ENCODE peak calls at places on chromosome 6, in seven cellular contexts. Y is GM23338, C is MM.1S, K is A673, R is fibroblast of lung, J is mammary epithelial cell, F is GM23248. B is an unnamed sample.

GRCh38 chr6:72111611-72112010 is 225.3 kb downstream of the RIMS1 start:
- DNase-seq in R (no peak), C (no peak), F (no peak), K (no peak), J (no peak), Y (peak), B (no peak)

GRCh38 chr6:24358219-24358821 is 461 bp upstream of the DCDC2 start:
- DNase-seq in F (no peak), C (no peak), Y (no peak), J (no peak), K (peak), R (no peak), B (no peak)

GRCh38 chr6:129882510-129883023 is 21.5 kb upstream of the TMEM244 start:
- DNase-seq in J (no peak), K (no peak), R (no peak), Y (no peak), C (no peak), F (no peak), B (no peak)

GRCh38 chr6:109170333-109170732 is 75.0 kb downstream of the CEP57L1 start:
- DNase-seq in F (no peak), Y (no peak), K (no peak), J (no peak), C (no peak), R (no peak), B (no peak)

GRCh38 chr6:108684809-108685329 is 124.2 kb downstream of the FOXO3 start:
- DNase-seq in J (peak), R (peak), F (peak), Y (no peak), C (no peak), K (no peak), B (no peak)

GRCh38 chr6:148317739-148318138 is 24.9 kb upstream of the SASH1 start:
- DNase-seq in J (no peak), Y (no peak), R (no peak), C (no peak), K (no peak), F (no peak), B (no peak)

GRCh38 chr6:55916188-55916587 is 40.8 kb upstream of the BMP5 start:
- DNase-seq in K (peak), F (peak), J (no peak), C (no peak), Y (no peak), R (peak), B (no peak)

GRCh38 chr6:54085526-54085925 is 25.7 kb upstream of the MLIP start:
- DNase-seq in J (no peak), R (peak), C (no peak), K (no peak), Y (no peak), F (peak), B (no peak)

GRCh38 chr6:37077459-37078296 is 72.2 kb downstream of the FGD2 start:
- DNase-seq in F (peak), K (no peak), Y (peak), J (peak), R (peak), C (no peak), B (no peak)

GRCh38 chr6:7171119-7171518 is 63.4 kb downstream of the RREB1 start:
- DNase-seq in R (no peak), J (no peak), K (no peak), F (no peak), Y (no peak), C (peak), B (no peak)

GRCh38 chr6:37507690-37508421 is 8.2 kb upstream of the CCDC167 start:
- DNase-seq in C (peak), F (no peak), J (no peak), R (no peak), Y (no peak), K (no peak), B (peak)

GRCh38 chr6:118776607-118777549 is 117.1 kb upstream of the ASF1A start:
- DNase-seq in R (peak), C (peak), Y (peak), K (peak), F (peak), J (peak), B (peak)

GRCh38 chr6:108862479-108863191 is 14.4 kb downstream of the ARMC2 start:
- DNase-seq in R (no peak), J (no peak), C (no peak), Y (no peak), F (no peak), K (no peak), B (no peak)

GRCh38 chr6:14711056-14711703 is 534.7 kb upstream of the JARID2 start:
- DNase-seq in Y (peak), K (peak), J (peak), R (peak), F (peak), C (peak), B (peak)

GRCh38 chr6:43267619-43268347 is 24.5 kb downstream of the TTBK1 start:
- DNase-seq in R (no peak), F (no peak), J (no peak), K (no peak), Y (peak), C (no peak), B (no peak)

GRCh38 chr6:24922174-24922573 is 13.6 kb downstream of the RIPOR2 start:
- DNase-seq in R (no peak), J (no peak), C (no peak), F (no peak), Y (no peak), K (peak), B (no peak)

GRCh38 chr6:111658445-111659154 is 52.9 kb upstream of the TRAF3IP2 start:
- DNase-seq in K (no peak), F (peak), J (peak), Y (no peak), R (peak), C (no peak), B (no peak)

GRCh38 chr6:119586250-119586882 is 236.8 kb upstream of the MAN1A1 start:
- DNase-seq in K (no peak), J (no peak), Y (no peak), R (no peak), F (no peak), C (no peak), B (no peak)

GRCh38 chr6:2616796-2617195 is 133.9 kb downstream of the MYLK4 start:
- DNase-seq in K (peak), J (no peak), R (no peak), C (no peak), F (no peak), Y (no peak), B (no peak)

GRCh38 chr6:54614499-54615195 is 231.9 kb upstream of the FAM83B start:
- DNase-seq in F (no peak), Y (no peak), K (no peak), R (no peak), J (no peak), C (no peak), B (no peak)

GRCh38 chr6:76451926-76452709 is 379.7 kb upstream of the IMPG1 start:
- DNase-seq in J (no peak), C (no peak), F (no peak), R (no peak), K (no peak), Y (no peak), B (no peak)

GRCh38 chr6:37696220-37696840 is 1.4 kb downstream of the MDGA1 start:
- DNase-seq in C (no peak), J (peak), F (peak), Y (peak), K (no peak), R (peak), B (peak)

GRCh38 chr6:96923400-96923799 is 1.1 kb upstream of the KLHL32 start:
- DNase-seq in R (no peak), J (no peak), Y (no peak), F (no peak), K (no peak), C (no peak), B (no peak)

GRCh38 chr6:92024071-92024470 is 1395.3 kb downstream of the EPHA7 start:
- DNase-seq in C (no peak), Y (no peak), K (no peak), J (no peak), R (no peak), F (no peak), B (no peak)

GRCh38 chr6:166360243-166361079 is 18.1 kb upstream of the SFT2D1 start:
- DNase-seq in K (no peak), C (no peak), R (no peak), J (peak), Y (no peak), F (peak), B (no peak)

GRCh38 chr6:162541019-162541601 is 186.5 kb downstream of the PRKN start:
- DNase-seq in R (no peak), Y (no peak), F (no peak), K (no peak), C (no peak), J (no peak), B (no peak)

GRCh38 chr6:130780137-130780536 is 47.1 kb upstream of the SMLR1 start:
- DNase-seq in R (no peak), Y (no peak), J (no peak), F (no peak), K (no peak), C (no peak), B (no peak)

GRCh38 chr6:89830385-89830809 is 717 bp downstream of the CASP8AP2 start:
- DNase-seq in K (peak), Y (no peak), R (no peak), F (peak), C (no peak), J (no peak), B (peak)

GRCh38 chr6:111683749-111684267 is 78.1 kb upstream of the TRAF3IP2 start:
- DNase-seq in Y (no peak), C (no peak), R (peak), K (no peak), F (peak), J (no peak), B (no peak)

GRCh38 chr6:9250852-9251251 is 815.5 kb upstream of the SLC35B3 start:
- DNase-seq in J (peak), C (peak), Y (peak), F (peak), K (peak), R (peak), B (no peak)

GRCh38 chr6:934686-935085 is 241.7 kb upstream of the EXOC2 start:
- DNase-seq in F (no peak), R (no peak), C (no peak), K (no peak), Y (no peak), J (no peak), B (no peak)

GRCh38 chr6:116764961-116765841 is at the start of gene FAM162B:
- DNase-seq in R (peak), J (peak), C (no peak), F (peak), K (peak), Y (peak), B (no peak)

GRCh38 chr6:125259354-125259736 is 42.4 kb downstream of the HDDC2 start:
- DNase-seq in F (peak), K (no peak), Y (no peak), C (no peak), R (no peak), J (no peak), B (no peak)

GRCh38 chr6:169646906-169647567 is 54.8 kb downstream of the WDR27 start:
- DNase-seq in R (no peak), Y (no peak), K (no peak), J (no peak), F (no peak), C (no peak), B (no peak)

GRCh38 chr6:169648617-169649016 is 53.2 kb downstream of the WDR27 start:
- DNase-seq in Y (no peak), F (no peak), R (no peak), J (no peak), C (no peak), K (no peak), B (no peak)

GRCh38 chr6:169650241-169650958 is 51.4 kb downstream of the WDR27 start:
- DNase-seq in J (no peak), Y (no peak), K (no peak), C (no peak), F (no peak), R (no peak), B (no peak)

GRCh38 chr6:169650959-169651292 is 50.9 kb downstream of the WDR27 start:
- DNase-seq in Y (no peak), J (no peak), C (no peak), K (no peak), F (no peak), R (no peak), B (no peak)

DNA sequence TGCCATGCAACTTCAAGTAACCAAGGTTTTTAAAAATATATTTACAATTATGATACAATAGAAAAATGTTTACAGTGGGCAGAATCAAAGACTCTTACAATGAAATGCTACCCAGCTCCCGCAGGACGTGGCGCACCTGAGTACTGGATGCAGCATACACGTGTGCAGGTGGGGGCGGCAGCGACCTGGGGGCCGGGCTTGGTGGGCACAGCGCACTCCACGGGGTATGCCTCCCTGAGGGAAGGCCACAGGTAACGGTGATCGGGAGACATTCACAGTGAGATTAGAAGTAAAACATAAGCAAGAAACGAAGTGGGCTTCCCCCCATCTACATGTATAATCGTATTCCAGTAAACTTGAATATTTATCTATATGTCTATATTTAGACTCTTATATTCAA is 54.2 kb downstream of the WDR27 start:
- DNase-seq in C (no peak), Y (no peak), R (no peak), F (no peak), J (no peak), K (no peak), B (no peak)
- TF ChIP-seq EZH2 in C (no peak), Y (no peak), R (no peak), F (no peak), J (no peak), K (no peak), B (no peak)

DNA sequence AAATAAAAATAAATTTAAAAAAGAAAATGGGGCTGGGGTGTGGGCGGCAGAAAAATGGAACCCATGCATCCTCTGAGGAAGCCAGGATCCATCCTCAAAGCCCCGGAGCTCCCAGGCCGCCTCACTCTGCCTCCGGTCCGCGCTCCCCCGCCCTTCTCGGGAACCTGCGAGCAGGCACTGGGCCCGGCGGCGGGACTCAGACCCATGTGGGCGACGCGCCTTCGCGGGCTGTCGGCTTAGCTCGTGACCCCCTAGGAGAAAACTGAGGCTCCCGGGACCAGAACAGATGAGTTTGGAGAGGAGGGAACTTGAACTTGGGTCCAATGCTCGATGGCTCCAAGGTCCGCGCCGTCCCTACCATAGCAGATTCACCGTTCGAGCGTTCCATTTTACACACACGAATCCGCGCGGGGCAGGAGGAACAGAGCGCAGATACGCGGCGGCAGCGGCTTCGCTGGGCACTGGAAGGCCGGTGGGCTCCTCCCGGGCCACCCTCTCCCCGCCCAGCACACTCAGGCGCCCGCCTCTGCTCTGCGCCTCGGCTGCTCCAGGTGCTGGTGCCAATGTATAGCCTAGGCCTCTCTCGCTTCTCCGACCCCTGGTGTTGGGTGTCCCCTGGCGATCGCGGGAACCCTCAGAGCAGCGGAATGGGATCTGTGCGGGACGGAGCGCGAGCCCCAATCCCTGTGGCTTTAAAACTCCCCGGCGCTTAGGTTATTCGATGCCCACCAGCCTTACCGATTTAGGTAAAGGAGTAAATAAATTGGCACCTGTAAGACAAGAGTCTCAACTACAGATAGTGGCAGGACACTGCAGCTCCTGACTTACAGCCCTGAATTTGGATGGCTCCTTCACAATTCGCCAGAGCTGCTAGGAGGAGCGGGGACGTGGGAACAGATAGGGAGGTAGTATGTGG is 39.2 kb downstream of the DPPA5 start:
- DNase-seq in C (no peak), F (peak), J (no peak), Y (peak), R (no peak), K (no peak), B (no peak)
- TF ChIP-seq EZH2 in C (no peak), F (no peak), J (no peak), Y (peak), R (peak), K (no peak), B (no peak)

DNA sequence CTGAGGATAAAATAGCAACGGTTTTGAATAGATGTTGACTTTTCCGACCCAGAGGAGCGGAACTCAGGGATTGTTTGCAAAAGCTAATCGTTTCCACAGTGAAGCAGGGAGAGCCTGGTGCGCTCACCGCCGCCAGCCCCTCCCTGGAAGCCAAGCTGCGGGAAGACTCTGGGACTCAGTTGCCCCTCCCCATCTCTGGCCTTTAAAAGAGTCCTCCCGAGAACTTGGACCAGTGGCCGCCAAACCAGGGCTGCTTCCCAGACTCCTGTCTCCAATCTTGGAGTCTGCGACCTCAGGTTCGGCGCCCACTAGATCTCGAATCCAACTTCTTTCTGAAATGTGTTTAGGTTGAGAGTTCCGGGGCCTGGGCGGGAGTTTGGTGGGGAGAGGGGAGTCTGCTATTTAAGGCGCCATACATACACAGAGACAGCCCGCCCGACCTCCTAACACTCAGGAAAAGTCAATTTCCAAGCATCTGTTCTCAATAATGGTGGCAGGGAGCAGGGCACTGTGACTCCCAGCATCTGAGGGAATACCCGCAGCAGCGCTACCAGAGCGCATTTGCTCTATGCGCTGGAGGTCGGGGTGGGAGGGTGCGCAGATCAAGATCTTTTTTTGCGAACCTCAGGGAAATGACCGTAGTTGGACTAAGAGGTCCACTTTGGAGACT is 812 bp upstream of the GRIK2 start:
- DNase-seq in K (peak), J (no peak), R (no peak), F (no peak), Y (peak), C (no peak), B (no peak)
- TF ChIP-seq EZH2 in K (no peak), J (peak), R (no peak), F (no peak), Y (peak), C (no peak), B (no peak)

GRCh38 chr6:107488875-107489635 is 862 bp upstream of the SOBP start:
- DNase-seq in Y (peak), R (peak), C (no peak), J (peak), F (peak), K (peak), B (peak)

GRCh38 chr6:107491791-107492674 is 2.1 kb downstream of the SOBP start:
- DNase-seq in J (peak), C (no peak), Y (no peak), F (peak), R (peak), K (no peak), B (no peak)

GRCh38 chr6:107491059-107491609 is 1.2 kb downstream of the SOBP start:
- DNase-seq in F (peak), J (peak), R (peak), C (no peak), Y (peak), K (no peak), B (peak)

GRCh38 chr6:107489636-107490567 is at the start of gene SOBP:
- DNase-seq in J (peak), C (peak), F (peak), K (peak), Y (peak), R (peak), B (peak)

DNA sequence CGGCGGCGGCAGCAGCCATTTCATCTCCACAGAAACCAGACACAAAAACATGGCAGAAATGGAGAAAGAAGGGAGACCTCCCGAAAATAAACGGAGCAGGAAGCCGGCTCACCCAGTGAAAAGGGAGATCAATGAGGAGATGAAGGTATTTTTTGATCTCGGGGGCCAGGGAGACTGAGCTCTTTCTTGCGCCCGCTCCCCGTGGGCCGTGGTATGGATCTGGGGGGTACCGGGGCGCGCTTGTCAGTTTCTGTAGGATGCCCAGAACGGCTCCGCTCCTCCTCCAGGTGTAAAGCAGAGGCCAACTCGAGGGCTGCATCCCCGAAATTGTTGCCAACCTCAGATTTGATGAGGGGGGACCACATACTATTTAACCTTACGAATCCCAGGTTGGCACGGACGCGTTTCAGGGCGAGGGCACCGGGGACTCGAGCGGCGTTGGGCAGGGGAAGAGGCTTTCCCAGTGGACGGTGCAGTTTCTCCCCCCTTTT is 696 bp downstream of the SOBP start:
- DNase-seq in K (no peak), Y (no peak), J (no peak), C (no peak), R (no peak), F (no peak), B (no peak)
- TF ChIP-seq EZH2 in K (no peak), Y (peak), J (peak), C (no peak), R (no peak), F (no peak), B (no peak)

DNA sequence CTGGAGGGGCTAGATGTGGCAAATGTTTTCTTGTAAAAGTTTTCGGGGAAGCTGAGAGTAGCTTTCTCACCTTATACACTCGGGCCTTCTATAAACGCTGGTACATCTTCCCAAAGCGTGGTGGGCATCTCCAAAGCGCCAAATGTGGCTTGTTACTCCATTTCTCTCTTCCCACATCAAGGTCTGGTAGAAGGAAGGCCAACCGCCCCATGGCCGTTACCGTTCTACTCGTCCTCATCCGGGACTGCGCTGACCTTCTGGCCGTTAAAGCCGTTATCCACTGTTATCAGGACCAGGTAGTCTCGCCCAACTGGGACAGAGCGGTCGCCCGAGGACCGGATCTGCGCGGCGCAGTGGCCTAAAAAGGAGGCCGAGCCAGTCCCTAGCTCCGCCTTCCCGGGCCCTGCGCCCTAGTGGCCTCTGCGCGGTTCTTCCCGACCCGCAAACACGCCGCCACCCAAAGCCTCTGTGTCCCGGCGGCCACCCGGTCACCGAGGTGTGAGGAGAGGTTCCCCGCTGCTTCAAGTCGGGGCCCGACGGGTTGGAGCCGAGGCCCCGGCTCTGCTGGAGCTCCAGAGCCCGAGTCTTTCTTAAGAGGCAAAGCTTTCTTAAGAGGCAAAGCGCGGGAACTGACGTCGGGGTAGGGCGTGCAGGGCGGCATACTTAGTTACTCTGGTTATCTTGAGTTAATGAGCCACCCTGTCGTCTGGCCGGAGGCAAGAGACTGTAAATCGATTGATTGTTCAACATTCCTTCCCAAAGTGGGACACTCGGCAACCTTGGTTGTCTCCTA is 90.5 kb downstream of the GPX5 start:
- DNase-seq in C (no peak), F (no peak), K (no peak), Y (peak), J (no peak), R (no peak), B (no peak)
- TF ChIP-seq EZH2 in C (no peak), F (no peak), K (no peak), Y (no peak), J (no peak), R (no peak), B (no peak)

B was measured in DND-41.